ENCODE peak calls at places on chromosomes 12 and 14, in eight cellular contexts. O, D, U, T, V, J, N and R are unnamed samples.
A peak's percentile ranks its signal among the peaks of the same experiment; 100 is the strongest.

GRCh38 chr14:35341454-35342159 is 49.4 kb downstream of the PSMA6 start:
- DNase-seq in O (peak; percentile 62), D (no peak), U (peak; percentile 81), T (peak; percentile 68), V (peak; percentile 98), J (peak; percentile 80), N (peak; percentile 98), R (peak; percentile 94)

GRCh38 chr12:80655751-80656150 is 51.7 kb upstream of the MYF6 start:
- DNase-seq in O (no peak), D (no peak), U (no peak), T (no peak), V (no peak), J (no peak), N (no peak), R (no peak)

GRCh38 chr14:50453869-50454268 is 57.2 kb upstream of the CDKL1 start:
- DNase-seq in O (no peak), D (no peak), U (no peak), T (no peak), V (no peak), J (no peak), N (no peak), R (no peak)

GRCh38 chr12:15928345-15928744 is 17.2 kb downstream of the DERA start:
- DNase-seq in O (peak; percentile 19), D (no peak), U (peak; percentile 80), T (no peak), V (no peak), J (no peak), N (no peak), R (no peak)

GRCh38 chr12:104612381-104612780 is 155.6 kb downstream of the CHST11 start:
- DNase-seq in O (no peak), D (no peak), U (no peak), T (no peak), V (no peak), J (no peak), N (no peak), R (no peak)

GRCh38 chr12:122166422-122167327 is 7.3 kb downstream of the IL31 start:
- DNase-seq in O (no peak), D (peak; percentile 82), U (no peak), T (no peak), V (no peak), J (no peak), N (no peak), R (no peak)

GRCh38 chr12:60123443-60124000 is 527.7 kb downstream of the SLC16A7 start:
- DNase-seq in O (no peak), D (no peak), U (no peak), T (no peak), V (no peak), J (no peak), N (no peak), R (no peak)

GRCh38 chr14:37985826-37986470 is 221.8 kb upstream of the SSTR1 start:
- DNase-seq in O (peak; percentile 34), D (peak; percentile 52), U (peak; percentile 5), T (no peak), V (no peak), J (peak; percentile 25), N (no peak), R (no peak)

GRCh38 chr12:112792306-112792705 is 758 bp downstream of the RPH3A start:
- DNase-seq in O (no peak), D (no peak), U (no peak), T (peak; percentile 81), V (no peak), J (no peak), N (no peak), R (no peak)

GRCh38 chr12:115341442-115341841 is 657.5 kb upstream of the TBX3 start:
- DNase-seq in O (peak; percentile 98), D (no peak), U (peak; percentile 81), T (no peak), V (peak; percentile 44), J (no peak), N (no peak), R (peak; percentile 85)

GRCh38 chr12:106359620-106360399 is 2.3 kb downstream of the POLR3B start:
- DNase-seq in O (no peak), D (no peak), U (no peak), T (no peak), V (no peak), J (no peak), N (no peak), R (no peak)

GRCh38 chr12:104672501-104673265 is 215.9 kb downstream of the CHST11 start:
- DNase-seq in O (no peak), D (no peak), U (no peak), T (no peak), V (peak; percentile 34), J (no peak), N (no peak), R (no peak)

GRCh38 chr14:98195256-98195655 is 1076.7 kb downstream of the BCL11B start:
- DNase-seq in O (no peak), D (no peak), U (no peak), T (no peak), V (no peak), J (no peak), N (no peak), R (no peak)

GRCh38 chr14:85248881-85249635 is 280.9 kb upstream of the FLRT2 start:
- DNase-seq in O (no peak), D (no peak), U (no peak), T (no peak), V (no peak), J (no peak), N (no peak), R (peak; percentile 63)

GRCh38 chr12:101838628-101839323 is 8.0 kb upstream of the GNPTAB start:
- DNase-seq in O (no peak), D (no peak), U (no peak), T (no peak), V (no peak), J (no peak), N (no peak), R (no peak)

GRCh38 chr12:131573631-131574396 is 137.1 kb upstream of the SFSWAP start:
- DNase-seq in O (no peak), D (no peak), U (no peak), T (no peak), V (no peak), J (no peak), N (no peak), R (no peak)

GRCh38 chr12:112116232-112117060 is 7.9 kb upstream of the NAA25 start:
- DNase-seq in O (peak; percentile 53), D (peak; percentile 54), U (peak; percentile 38), T (peak; percentile 31), V (peak; percentile 76), J (peak; percentile 83), N (peak; percentile 56), R (peak; percentile 77)

GRCh38 chr12:43891856-43892574 is 56.1 kb downstream of the TMEM117 start:
- DNase-seq in O (no peak), D (no peak), U (no peak), T (no peak), V (peak; percentile 16), J (no peak), N (no peak), R (no peak)

GRCh38 chr12:47080725-47081502 is 1.2 kb upstream of the AMIGO2 start:
- DNase-seq in O (no peak), D (peak; percentile 81), U (no peak), T (no peak), V (peak; percentile 49), J (peak; percentile 43), N (no peak), R (peak; percentile 71)

GRCh38 chr14:32087173-32087861 is 10.2 kb downstream of the ARHGAP5 start:
- DNase-seq in O (peak; percentile 86), D (no peak), U (no peak), T (no peak), V (no peak), J (no peak), N (no peak), R (no peak)

GRCh38 chr12:66111605-66112004 is 18.9 kb downstream of the LLPH start:
- DNase-seq in O (no peak), D (no peak), U (no peak), T (no peak), V (no peak), J (no peak), N (no peak), R (no peak)

GRCh38 chr14:69458350-69458749 is 26.2 kb upstream of the PLEKHD1 start:
- DNase-seq in O (no peak), D (no peak), U (no peak), T (no peak), V (no peak), J (no peak), N (no peak), R (no peak)

GRCh38 chr12:97573901-97574300 is 111.3 kb downstream of the RMST start:
- DNase-seq in O (no peak), D (no peak), U (no peak), T (no peak), V (no peak), J (no peak), N (no peak), R (no peak)

GRCh38 chr14:49769171-49769570 is 1.2 kb downstream of the KLHDC2 start:
- DNase-seq in O (no peak), D (no peak), U (peak; percentile 29), T (peak; percentile 6), V (no peak), J (no peak), N (no peak), R (no peak)